ENCODE peak calls at places on chromosomes 12 and 14, in eight cellular contexts. O, Q, T, L, G, H, C and R are unnamed samples.

GRCh38 chr14:26319139-26319864 is 278.5 kb downstream of the NOVA1 start:
- DNase-seq in L (no peak), G (no peak), T (no peak), H (no peak), C (no peak), O (no peak), Q (no peak), R (no peak)

GRCh38 chr12:110248096-110248447 is 33.0 kb upstream of the ATP2A2 start:
- DNase-seq in H (no peak), O (no peak), G (no peak), L (no peak), T (no peak), C (no peak), Q (no peak), R (no peak)

GRCh38 chr12:30450872-30451271 is 244.8 kb downstream of the IPO8 start:
- DNase-seq in H (no peak), G (no peak), Q (no peak), T (no peak), O (no peak), L (no peak), C (no peak), R (no peak)

GRCh38 chr12:26021534-26021933 is 63.1 kb downstream of the RASSF8 start:
- DNase-seq in C (no peak), T (no peak), O (no peak), L (no peak), Q (no peak), H (no peak), G (no peak), R (no peak)

GRCh38 chr14:22737052-22737451 is 29.4 kb upstream of the OXA1L start:
- DNase-seq in T (no peak), C (no peak), H (no peak), L (no peak), Q (no peak), O (no peak), G (no peak), R (no peak)

GRCh38 chr14:98890556-98891340 is 381.2 kb downstream of the BCL11B start:
- DNase-seq in O (no peak), L (no peak), G (no peak), T (no peak), C (peak; percentile 24), H (no peak), Q (no peak), R (peak; percentile 27)

GRCh38 chr14:92586001-92586947 is 72.7 kb downstream of the RIN3 start:
- DNase-seq in H (no peak), O (no peak), T (no peak), C (no peak), G (no peak), Q (no peak), L (no peak), R (no peak)

GRCh38 chr14:106586098-106586704 is 1059.8 kb downstream of the TMEM121 start:
- DNase-seq in O (no peak), Q (no peak), G (peak; percentile 87), T (no peak), L (peak; percentile 58), C (no peak), H (no peak), R (no peak)

GRCh38 chr12:12896261-12896660 is 4.9 kb downstream of the GPRC5A start:
- DNase-seq in L (no peak), C (no peak), Q (no peak), O (no peak), T (no peak), G (no peak), H (no peak), R (no peak)

GRCh38 chr12:7588703-7589329 is 76.9 kb downstream of the APOBEC1 start:
- DNase-seq in O (no peak), G (peak; percentile 85), Q (no peak), L (no peak), T (no peak), H (peak; percentile 76), C (no peak), R (no peak)

GRCh38 chr14:101554991-101555668 is 6.2 kb upstream of the DIO3 start:
- DNase-seq in H (no peak), C (no peak), L (no peak), O (no peak), T (no peak), G (no peak), Q (peak; percentile 61), R (no peak)

DNA sequence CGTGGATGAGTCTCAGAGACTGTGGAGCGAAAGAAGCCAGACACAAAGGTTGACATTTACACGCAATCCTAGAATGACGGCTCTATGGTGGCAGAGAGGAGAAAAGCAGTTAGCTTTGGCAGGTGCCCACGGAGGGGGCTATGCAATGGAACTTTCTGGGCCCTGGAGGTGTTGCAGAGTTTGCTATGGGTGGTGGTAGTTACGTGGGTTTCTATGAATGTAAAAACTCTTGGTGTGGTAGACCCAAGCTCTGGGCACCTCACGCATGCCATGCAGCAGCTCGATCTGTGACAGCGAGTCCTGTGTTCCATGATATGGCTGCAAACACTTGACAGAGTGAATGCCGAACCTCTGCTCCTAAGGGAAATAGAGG is 5.0 kb upstream of the INF2 start:
- DNase-seq in L (no peak), Q (no peak), O (peak; percentile 4), T (no peak), C (no peak), H (no peak), G (no peak), R (no peak)
- H3K4me1 ChIP-seq in L (peaks cover 57% of the 10 kb centered on the region), Q (peaks cover 63% of the 10 kb centered on the region), O (peaks cover 53% of the 10 kb centered on the region), T (peaks cover 66% of the 10 kb centered on the region), C (peaks cover 42% of the 10 kb centered on the region), H (peaks cover 79% of the 10 kb centered on the region), G (peaks cover 19% of the 10 kb centered on the region), R (peaks cover 62% of the 10 kb centered on the region)

GRCh38 chr12:131380220-131380957 is 330.5 kb upstream of the SFSWAP start:
- DNase-seq in G (no peak), L (no peak), C (no peak), H (no peak), Q (no peak), T (no peak), O (no peak), R (no peak)

GRCh38 chr12:131379758-131380157 is 331.1 kb upstream of the SFSWAP start:
- DNase-seq in T (no peak), O (no peak), L (no peak), Q (no peak), H (no peak), C (peak; percentile 43), G (no peak), R (no peak)

GRCh38 chr12:131375972-131376345 is 334.9 kb upstream of the SFSWAP start:
- DNase-seq in O (no peak), L (no peak), G (no peak), C (no peak), Q (no peak), H (no peak), T (no peak), R (no peak)

GRCh38 chr12:131378861-131379665 is 331.8 kb upstream of the SFSWAP start:
- DNase-seq in G (no peak), H (no peak), L (peak; percentile 28), O (no peak), Q (no peak), C (no peak), T (no peak), R (no peak)

GRCh38 chr12:131378176-131378842 is 332.6 kb upstream of the SFSWAP start:
- DNase-seq in O (no peak), C (no peak), T (no peak), Q (no peak), G (no peak), H (no peak), L (no peak), R (no peak)
- H3K9me3 ChIP-seq in O (no peaks in the 10 kb centered on the region), C (peaks cover 8% of the 10 kb centered on the region), T (no peaks in the 10 kb centered on the region), Q (no peaks in the 10 kb centered on the region), G (no peaks in the 10 kb centered on the region), H (no peaks in the 10 kb centered on the region), L (no peaks in the 10 kb centered on the region), R (no peaks in the 10 kb centered on the region)

GRCh38 chr14:29242755-29243340 is 476.3 kb downstream of the FOXG1 start:
- DNase-seq in Q (no peak), O (no peak), H (no peak), T (no peak), G (no peak), C (no peak), L (no peak), R (no peak)

GRCh38 chr14:29243355-29243754 is 476.8 kb downstream of the FOXG1 start:
- DNase-seq in G (no peak), O (no peak), Q (no peak), L (no peak), H (no peak), T (no peak), C (no peak), R (no peak)

GRCh38 chr14:29236401-29236800 is 469.8 kb downstream of the FOXG1 start:
- DNase-seq in G (no peak), T (no peak), O (no peak), Q (no peak), L (no peak), C (no peak), H (no peak), R (no peak)

GRCh38 chr14:29236848-29237247 is 470.3 kb downstream of the FOXG1 start:
- DNase-seq in Q (no peak), L (no peak), H (no peak), C (no peak), T (no peak), G (no peak), O (no peak), R (no peak)

DNA sequence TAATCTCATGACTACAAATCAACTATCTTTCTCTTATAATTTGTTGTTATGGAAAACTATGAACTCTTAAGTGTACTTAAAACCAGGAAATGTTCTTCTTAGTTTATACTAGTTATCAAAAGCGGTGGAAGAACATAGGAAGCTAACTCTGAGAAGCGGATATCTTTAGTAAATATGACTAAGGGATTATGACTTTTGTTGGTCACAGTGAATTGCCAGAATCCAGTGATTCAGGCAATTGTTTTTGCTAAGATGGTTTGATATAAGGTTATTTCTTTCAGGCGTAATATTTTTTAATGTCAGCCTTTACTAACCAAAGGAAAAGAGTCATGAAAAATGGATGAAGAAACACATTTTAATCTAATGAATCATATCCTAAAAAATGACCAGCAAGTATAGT is 473.5 kb downstream of the FOXG1 start:
- DNase-seq in T (no peak), Q (no peak), H (no peak), L (no peak), G (no peak), O (no peak), C (no peak), R (no peak)
- H3K4me1 ChIP-seq in T (no peaks in the 10 kb centered on the region), Q (no peaks in the 10 kb centered on the region), H (no peaks in the 10 kb centered on the region), L (no peaks in the 10 kb centered on the region), G (no peaks in the 10 kb centered on the region), O (no peaks in the 10 kb centered on the region), C (peaks cover 9% of the 10 kb centered on the region), R (peaks cover 62% of the 10 kb centered on the region)

GRCh38 chr12:86521870-86522269 is 265.7 kb upstream of the MGAT4C start:
- DNase-seq in G (no peak), L (no peak), H (no peak), T (no peak), C (no peak), Q (no peak), O (no peak), R (no peak)

GRCh38 chr12:86526060-86526595 is 269.9 kb upstream of the MGAT4C start:
- DNase-seq in H (no peak), T (no peak), L (peak; percentile 26), Q (peak; percentile 38), C (no peak), G (no peak), O (no peak), R (peak; percentile 21)

DNA sequence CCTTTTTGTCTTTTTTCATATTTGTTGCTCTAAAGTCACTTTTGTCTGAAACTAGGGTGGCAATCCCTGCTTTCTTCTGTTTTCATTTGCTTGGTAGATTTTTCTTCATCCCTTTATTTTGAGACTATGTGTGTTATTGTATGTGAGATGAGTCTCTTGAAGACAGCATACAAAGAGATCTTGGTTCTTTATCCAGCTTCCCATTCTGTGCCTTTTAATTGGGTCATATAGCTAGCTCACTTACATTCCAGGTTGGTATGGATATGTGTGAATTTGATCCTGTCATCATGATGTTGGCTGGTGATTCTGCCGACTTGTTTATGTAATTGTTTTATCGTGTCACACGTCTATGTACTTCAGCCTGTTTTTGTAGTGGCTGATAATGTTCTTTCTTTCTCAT is 267.7 kb upstream of the MGAT4C start:
- DNase-seq in G (no peak), T (no peak), O (no peak), C (no peak), Q (no peak), L (no peak), H (no peak), R (no peak)
- H3K9me3 ChIP-seq in G (peaks cover 27% of the 10 kb centered on the region), T (peaks cover 45% of the 10 kb centered on the region), O (peaks cover 37% of the 10 kb centered on the region), C (no peaks in the 10 kb centered on the region), Q (peaks cover 34% of the 10 kb centered on the region), L (peaks cover 4% of the 10 kb centered on the region), H (no peaks in the 10 kb centered on the region), R (peaks cover 3% of the 10 kb centered on the region)